ENCODE peak calls at places on chromosomes 2 and 18, in six cellular contexts. S, C, D, T, X and L are unnamed samples.
A peak's percentile ranks its signal among the peaks of the same experiment; 100 is the strongest.

GRCh38 chr2:171523339-171523931 is 1.2 kb downstream of the CYBRD1 start:
- DNase-seq in S (peak; percentile 86), C (peak; percentile 76), D (no peak), T (no peak), X (no peak), L (peak; percentile 70)

GRCh38 chr2:39487398-39488250 is 50.5 kb upstream of the MAP4K3 start:
- DNase-seq in S (no peak), C (no peak), D (no peak), T (no peak), X (no peak), L (no peak)

GRCh38 chr2:231246171-231246842 is 47.9 kb downstream of the ARMC9 start:
- DNase-seq in S (no peak), C (no peak), D (no peak), T (no peak), X (no peak), L (no peak)

GRCh38 chr18:6718255-6718654 is 11.3 kb upstream of the ARHGAP28 start:
- DNase-seq in S (no peak), C (no peak), D (no peak), T (no peak), X (no peak), L (peak; percentile 7)

GRCh38 chr2:59015027-59015426 is 773.9 kb upstream of the FANCL start:
- DNase-seq in S (no peak), C (no peak), D (no peak), T (no peak), X (no peak), L (no peak)

GRCh38 chr2:1621041-1621440 is 123.3 kb downstream of the PXDN start:
- DNase-seq in S (no peak), C (no peak), D (no peak), T (no peak), X (no peak), L (no peak)

GRCh38 chr2:64104944-64105343 is 39.3 kb downstream of the PELI1 start:
- DNase-seq in S (no peak), C (no peak), D (no peak), T (no peak), X (no peak), L (peak; percentile 55)

GRCh38 chr2:198374375-198375072 is 570.1 kb downstream of the PLCL1 start:
- DNase-seq in S (peak; percentile 77), C (peak; percentile 67), D (no peak), T (peak; percentile 63), X (no peak), L (no peak)

GRCh38 chr18:68033466-68033865 is 516.9 kb upstream of the DSEL start:
- DNase-seq in S (no peak), C (no peak), D (no peak), T (no peak), X (no peak), L (no peak)

GRCh38 chr2:101831351-101831865 is 133.9 kb downstream of the MAP4K4 start:
- DNase-seq in S (peak; percentile 96), C (peak; percentile 68), D (peak; percentile 56), T (peak; percentile 51), X (peak; percentile 43), L (peak; percentile 58)

GRCh38 chr2:43130548-43130875 is 95.9 kb downstream of the ZFP36L2 start:
- DNase-seq in S (no peak), C (no peak), D (no peak), T (no peak), X (no peak), L (no peak)